ENCODE peak calls at places on chromosomes 6 and 20, in five cellular contexts. L, V, J, B and X are unnamed samples.

GRCh38 chr20:50654899-50655298 is 36.4 kb downstream of the RIPOR3 start:
- DNase-seq in B (no peak), L (no peak), V (no peak), J (no peak), X (no peak)

GRCh38 chr20:967796-968742 is 34.0 kb downstream of the RSPO4 start:
- DNase-seq in B (peak; percentile 72), J (no peak), L (no peak), V (peak; percentile 76), X (no peak)

GRCh38 chr6:170268216-170269129 is 22.4 kb downstream of the DLL1 start:
- DNase-seq in B (no peak), J (no peak), L (no peak), V (no peak), X (no peak)

GRCh38 chr6:97591955-97592354 is 308.9 kb upstream of the MMS22L start:
- DNase-seq in J (no peak), V (no peak), L (no peak), B (no peak), X (no peak)

GRCh38 chr6:36691011-36691410 is 6.6 kb upstream of the RAB44 start:
- DNase-seq in J (no peak), L (no peak), B (no peak), V (no peak), X (no peak)

GRCh38 chr6:100719883-100720682 is 161.0 kb downstream of the ASCC3 start:
- DNase-seq in B (peak; percentile 50), L (no peak), J (no peak), V (peak; percentile 34), X (no peak)

GRCh38 chr6:31356946-31357466 is at the start of gene HLA-B:
- DNase-seq in L (peak; percentile 56), J (peak; percentile 76), V (peak; percentile 33), B (peak; percentile 81), X (no peak)

GRCh38 chr6:31037169-31037568 is 26.9 kb downstream of the MUC22 start:
- DNase-seq in B (no peak), J (no peak), V (no peak), L (no peak), X (no peak)